ENCODE peak calls at places on chromosomes 2 and 18, in eight cellular contexts. One of them, this sample, is unnamed.

GRCh38 chr18:1048048-1048447 is 143.4 kb downstream of the ADCYAP1 start:
- DNase-seq in AG09319: no peak
- DNase-seq in foreskin keratinocyte: no peak
- DNase-seq in HepG2: no peak
- DNase-seq in cardiac muscle cell: no peak
- DNase-seq in GM12865: no peak
- DNase-seq in BJ: peak
- DNase-seq in tibial artery: no peak
- DNase-seq in this sample: no peak

GRCh38 chr2:46376586-46377286 is 79.5 kb downstream of the EPAS1 start:
- DNase-seq in HepG2: no peak
- DNase-seq in cardiac muscle cell: no peak
- DNase-seq in GM12865: no peak
- DNase-seq in tibial artery: no peak
- DNase-seq in AG09319: no peak
- DNase-seq in foreskin keratinocyte: no peak
- DNase-seq in BJ: no peak
- DNase-seq in this sample: no peak

GRCh38 chr2:174544802-174545201 is 52.8 kb downstream of the WIPF1 start:
- DNase-seq in cardiac muscle cell: no peak
- DNase-seq in GM12865: no peak
- DNase-seq in BJ: no peak
- DNase-seq in AG09319: no peak
- DNase-seq in HepG2: no peak
- DNase-seq in tibial artery: no peak
- DNase-seq in foreskin keratinocyte: no peak
- DNase-seq in this sample: no peak

GRCh38 chr2:223779877-223780276 is 57.5 kb downstream of the AP1S3 start:
- DNase-seq in GM12865: peak
- DNase-seq in foreskin keratinocyte: no peak
- DNase-seq in BJ: no peak
- DNase-seq in cardiac muscle cell: peak
- DNase-seq in AG09319: no peak
- DNase-seq in tibial artery: no peak
- DNase-seq in HepG2: peak
- DNase-seq in this sample: no peak

GRCh38 chr2:12589802-12590320 is 126.9 kb upstream of the TRIB2 start:
- DNase-seq in GM12865: peak
- DNase-seq in HepG2: no peak
- DNase-seq in foreskin keratinocyte: no peak
- DNase-seq in BJ: no peak
- DNase-seq in tibial artery: no peak
- DNase-seq in cardiac muscle cell: no peak
- DNase-seq in AG09319: no peak
- DNase-seq in this sample: no peak

GRCh38 chr2:219486424-219486959 is 12.2 kb upstream of the GMPPA start:
- DNase-seq in HepG2: no peak
- DNase-seq in foreskin keratinocyte: no peak
- DNase-seq in tibial artery: no peak
- DNase-seq in BJ: no peak
- DNase-seq in GM12865: no peak
- DNase-seq in AG09319: no peak
- DNase-seq in cardiac muscle cell: peak
- DNase-seq in this sample: no peak

GRCh38 chr2:144097440-144098225 is 422.3 kb downstream of the ZEB2 start:
- DNase-seq in BJ: no peak
- DNase-seq in foreskin keratinocyte: no peak
- DNase-seq in cardiac muscle cell: peak
- DNase-seq in AG09319: no peak
- DNase-seq in tibial artery: no peak
- DNase-seq in HepG2: no peak
- DNase-seq in GM12865: no peak
- DNase-seq in this sample: no peak

GRCh38 chr2:39837856-39838453 is 58.9 kb upstream of the THUMPD2 start:
- DNase-seq in GM12865: peak
- DNase-seq in AG09319: no peak
- DNase-seq in BJ: no peak
- DNase-seq in HepG2: peak
- DNase-seq in tibial artery: no peak
- DNase-seq in foreskin keratinocyte: no peak
- DNase-seq in cardiac muscle cell: no peak
- DNase-seq in this sample: no peak

GRCh38 chr2:46701152-46701551 is 214.5 kb downstream of the MCFD2 start:
- DNase-seq in GM12865: no peak
- DNase-seq in tibial artery: no peak
- DNase-seq in cardiac muscle cell: no peak
- DNase-seq in BJ: no peak
- DNase-seq in foreskin keratinocyte: no peak
- DNase-seq in AG09319: no peak
- DNase-seq in HepG2: no peak
- DNase-seq in this sample: no peak

GRCh38 chr2:240736281-240737250 is 44.9 kb downstream of the AQP12A start:
- DNase-seq in cardiac muscle cell: no peak
- DNase-seq in foreskin keratinocyte: no peak
- DNase-seq in BJ: no peak
- DNase-seq in tibial artery: no peak
- DNase-seq in GM12865: no peak
- DNase-seq in HepG2: no peak
- DNase-seq in AG09319: no peak
- DNase-seq in this sample: no peak

GRCh38 chr2:16568998-16569397 is 96.6 kb downstream of the CYRIA start:
- DNase-seq in HepG2: no peak
- DNase-seq in foreskin keratinocyte: no peak
- DNase-seq in BJ: no peak
- DNase-seq in tibial artery: no peak
- DNase-seq in GM12865: no peak
- DNase-seq in AG09319: no peak
- DNase-seq in cardiac muscle cell: peak
- DNase-seq in this sample: no peak

GRCh38 chr18:50038448-50038847 is 156.5 kb downstream of the MYO5B start:
- DNase-seq in GM12865: peak
- DNase-seq in HepG2: no peak
- DNase-seq in cardiac muscle cell: no peak
- DNase-seq in AG09319: no peak
- DNase-seq in tibial artery: no peak
- DNase-seq in foreskin keratinocyte: no peak
- DNase-seq in BJ: no peak
- DNase-seq in this sample: no peak

GRCh38 chr18:48825101-48825745 is 125.5 kb downstream of the SMAD7 start:
- DNase-seq in foreskin keratinocyte: no peak
- DNase-seq in BJ: no peak
- DNase-seq in HepG2: no peak
- DNase-seq in cardiac muscle cell: peak
- DNase-seq in GM12865: no peak
- DNase-seq in tibial artery: peak
- DNase-seq in AG09319: peak
- DNase-seq in this sample: no peak

GRCh38 chr2:167406558-167406957 is 518.3 kb downstream of the XIRP2 start:
- DNase-seq in BJ: no peak
- DNase-seq in HepG2: no peak
- DNase-seq in GM12865: no peak
- DNase-seq in cardiac muscle cell: no peak
- DNase-seq in foreskin keratinocyte: no peak
- DNase-seq in AG09319: no peak
- DNase-seq in tibial artery: no peak
- DNase-seq in this sample: no peak

GRCh38 chr18:9757851-9758587 is 49.9 kb downstream of the RAB31 start:
- DNase-seq in GM12865: no peak
- DNase-seq in HepG2: no peak
- DNase-seq in cardiac muscle cell: no peak
- DNase-seq in tibial artery: no peak
- DNase-seq in foreskin keratinocyte: no peak
- DNase-seq in AG09319: no peak
- DNase-seq in BJ: no peak
- DNase-seq in this sample: no peak

GRCh38 chr2:65863713-65864112 is 431.3 kb upstream of the SPRED2 start:
- DNase-seq in GM12865: no peak
- DNase-seq in cardiac muscle cell: no peak
- DNase-seq in foreskin keratinocyte: no peak
- DNase-seq in BJ: no peak
- DNase-seq in AG09319: no peak
- DNase-seq in HepG2: no peak
- DNase-seq in tibial artery: no peak
- DNase-seq in this sample: no peak

GRCh38 chr2:54468643-54469042 is 12.5 kb downstream of the SPTBN1 start:
- DNase-seq in cardiac muscle cell: no peak
- DNase-seq in BJ: no peak
- DNase-seq in HepG2: no peak
- DNase-seq in GM12865: no peak
- DNase-seq in foreskin keratinocyte: no peak
- DNase-seq in tibial artery: no peak
- DNase-seq in AG09319: no peak
- DNase-seq in this sample: no peak

GRCh38 chr18:23951206-23951605 is 63.3 kb upstream of the TTC39C start:
- DNase-seq in BJ: no peak
- DNase-seq in HepG2: no peak
- DNase-seq in tibial artery: no peak
- DNase-seq in foreskin keratinocyte: no peak
- DNase-seq in GM12865: no peak
- DNase-seq in AG09319: no peak
- DNase-seq in cardiac muscle cell: no peak
- DNase-seq in this sample: no peak

GRCh38 chr18:31738460-31739407 is 21.9 kb downstream of the SLC25A52 start:
- DNase-seq in GM12865: no peak
- DNase-seq in foreskin keratinocyte: no peak
- DNase-seq in tibial artery: no peak
- DNase-seq in HepG2: peak
- DNase-seq in AG09319: no peak
- DNase-seq in BJ: no peak
- DNase-seq in cardiac muscle cell: no peak
- DNase-seq in this sample: no peak

GRCh38 chr2:100206731-100207255 is 64.4 kb upstream of the AFF3 start:
- DNase-seq in HepG2: no peak
- DNase-seq in foreskin keratinocyte: no peak
- DNase-seq in cardiac muscle cell: no peak
- DNase-seq in AG09319: no peak
- DNase-seq in tibial artery: no peak
- DNase-seq in BJ: no peak
- DNase-seq in GM12865: no peak
- DNase-seq in this sample: no peak

GRCh38 chr2:241813806-241814570 is 5.0 kb downstream of the NEU4 start:
- DNase-seq in foreskin keratinocyte: no peak
- DNase-seq in GM12865: no peak
- DNase-seq in tibial artery: peak
- DNase-seq in cardiac muscle cell: no peak
- DNase-seq in AG09319: no peak
- DNase-seq in BJ: no peak
- DNase-seq in HepG2: no peak
- DNase-seq in this sample: no peak

GRCh38 chr2:219836647-219837177 is 209.3 kb downstream of the SLC4A3 start:
- DNase-seq in BJ: no peak
- DNase-seq in AG09319: no peak
- DNase-seq in foreskin keratinocyte: no peak
- DNase-seq in HepG2: peak
- DNase-seq in cardiac muscle cell: no peak
- DNase-seq in tibial artery: no peak
- DNase-seq in GM12865: peak
- DNase-seq in this sample: no peak

GRCh38 chr2:169877406-169877805 is 50.2 kb downstream of the UBR3 start:
- DNase-seq in AG09319: no peak
- DNase-seq in GM12865: peak
- DNase-seq in BJ: no peak
- DNase-seq in tibial artery: no peak
- DNase-seq in cardiac muscle cell: peak
- DNase-seq in foreskin keratinocyte: no peak
- DNase-seq in HepG2: peak
- DNase-seq in this sample: no peak

GRCh38 chr2:231181848-231182247 is 16.6 kb upstream of the ARMC9 start:
- DNase-seq in HepG2: peak
- DNase-seq in foreskin keratinocyte: no peak
- DNase-seq in BJ: no peak
- DNase-seq in cardiac muscle cell: no peak
- DNase-seq in GM12865: peak
- DNase-seq in tibial artery: peak
- DNase-seq in AG09319: no peak
- DNase-seq in this sample: no peak

GRCh38 chr2:43106767-43107527 is 119.5 kb downstream of the ZFP36L2 start:
- DNase-seq in foreskin keratinocyte: no peak
- DNase-seq in AG09319: no peak
- DNase-seq in cardiac muscle cell: no peak
- DNase-seq in tibial artery: no peak
- DNase-seq in HepG2: no peak
- DNase-seq in GM12865: no peak
- DNase-seq in BJ: no peak
- DNase-seq in this sample: no peak

GRCh38 chr2:197851451-197851850 is 47.1 kb downstream of the PLCL1 start:
- DNase-seq in GM12865: peak
- DNase-seq in BJ: no peak
- DNase-seq in foreskin keratinocyte: no peak
- DNase-seq in HepG2: peak
- DNase-seq in tibial artery: no peak
- DNase-seq in AG09319: no peak
- DNase-seq in cardiac muscle cell: no peak
- DNase-seq in this sample: no peak
- TF ChIP-seq CTCF in GM12865: peak
- TF ChIP-seq CTCF in BJ: peak
- TF ChIP-seq CTCF in foreskin keratinocyte: peak
- TF ChIP-seq CTCF in HepG2: no peak
- TF ChIP-seq CTCF in tibial artery: no peak
- TF ChIP-seq CTCF in AG09319: peak
- TF ChIP-seq CTCF in cardiac muscle cell: peak
- TF ChIP-seq CTCF in this sample: no peak

GRCh38 chr2:148989882-148990493 is 48.5 kb upstream of the LYPD6B start:
- DNase-seq in GM12865: peak
- DNase-seq in BJ: no peak
- DNase-seq in tibial artery: peak
- DNase-seq in foreskin keratinocyte: peak
- DNase-seq in AG09319: peak
- DNase-seq in cardiac muscle cell: peak
- DNase-seq in HepG2: peak
- DNase-seq in this sample: peak
- TF ChIP-seq CTCF in GM12865: peak
- TF ChIP-seq CTCF in BJ: peak
- TF ChIP-seq CTCF in tibial artery: peak
- TF ChIP-seq CTCF in foreskin keratinocyte: peak
- TF ChIP-seq CTCF in AG09319: peak
- TF ChIP-seq CTCF in cardiac muscle cell: peak
- TF ChIP-seq CTCF in HepG2: peak
- TF ChIP-seq CTCF in this sample: peak

GRCh38 chr2:52956766-52957165 is 810.8 kb upstream of the CHAC2 start:
- DNase-seq in AG09319: no peak
- DNase-seq in cardiac muscle cell: no peak
- DNase-seq in HepG2: no peak
- DNase-seq in GM12865: no peak
- DNase-seq in foreskin keratinocyte: no peak
- DNase-seq in tibial artery: no peak
- DNase-seq in BJ: no peak
- DNase-seq in this sample: no peak
- TF ChIP-seq CTCF in AG09319: no peak
- TF ChIP-seq CTCF in cardiac muscle cell: no peak
- TF ChIP-seq CTCF in HepG2: no peak
- TF ChIP-seq CTCF in GM12865: no peak
- TF ChIP-seq CTCF in foreskin keratinocyte: peak
- TF ChIP-seq CTCF in tibial artery: no peak
- TF ChIP-seq CTCF in BJ: no peak
- TF ChIP-seq CTCF in this sample: no peak

GRCh38 chr18:40582105-40582504 is 1372.9 kb upstream of the PIK3C3 start:
- DNase-seq in foreskin keratinocyte: no peak
- DNase-seq in AG09319: no peak
- DNase-seq in cardiac muscle cell: no peak
- DNase-seq in BJ: no peak
- DNase-seq in GM12865: no peak
- DNase-seq in tibial artery: no peak
- DNase-seq in HepG2: no peak
- DNase-seq in this sample: no peak

GRCh38 chr18:40577255-40577654 is 1377.8 kb upstream of the PIK3C3 start:
- DNase-seq in HepG2: no peak
- DNase-seq in foreskin keratinocyte: no peak
- DNase-seq in GM12865: no peak
- DNase-seq in tibial artery: no peak
- DNase-seq in AG09319: no peak
- DNase-seq in BJ: no peak
- DNase-seq in cardiac muscle cell: no peak
- DNase-seq in this sample: no peak
- TF ChIP-seq CTCF in HepG2: no peak
- TF ChIP-seq CTCF in foreskin keratinocyte: no peak
- TF ChIP-seq CTCF in GM12865: no peak
- TF ChIP-seq CTCF in tibial artery: no peak
- TF ChIP-seq CTCF in AG09319: no peak
- TF ChIP-seq CTCF in BJ: no peak
- TF ChIP-seq CTCF in cardiac muscle cell: no peak
- TF ChIP-seq CTCF in this sample: no peak